ENCODE peak calls at places on chromosomes 1 and 21, in nine cellular contexts. I is type B pancreatic cell, G is left lung, L is mesothelial cell of epicardium, Z is mammary epithelial cell, D is pancreas, T is WERI-Rb-1, E is left ventricle myocardium inferior, J is heart right ventricle. K is an unnamed sample.

GRCh38 chr1:214416417-214417212 is 134.8 kb downstream of the PTPN14 start:
- DNase-seq in E (no peak), J (no peak), Z (no peak), D (no peak), G (no peak), T (no peak), I (no peak), L (no peak), K (no peak)

GRCh38 chr21:45455321-45456013 is 50.5 kb downstream of the COL18A1 start:
- DNase-seq in L (no peak), G (peak; percentile 59), T (peak; percentile 62), E (peak; percentile 55), J (no peak), Z (peak; percentile 49), D (peak; percentile 84), I (no peak), K (no peak)

GRCh38 chr1:196450143-196450911 is 157.9 kb downstream of the KCNT2 start:
- DNase-seq in L (no peak), J (no peak), E (no peak), D (no peak), Z (no peak), G (no peak), I (no peak), T (no peak), K (no peak)

GRCh38 chr21:45053561-45053960 is 20.8 kb upstream of the ADARB1 start:
- DNase-seq in J (no peak), D (no peak), E (no peak), L (no peak), I (no peak), G (no peak), Z (no peak), T (no peak), K (no peak)

GRCh38 chr1:198363752-198364151 is 176.7 kb downstream of the ATP6V1G3 start:
- DNase-seq in E (no peak), G (no peak), D (no peak), L (no peak), Z (no peak), I (no peak), J (no peak), T (no peak), K (no peak)

GRCh38 chr1:207404849-207405525 is 49.1 kb upstream of the CR2 start:
- DNase-seq in G (no peak), D (no peak), E (no peak), L (no peak), T (no peak), Z (peak; percentile 52), I (no peak), J (no peak), K (no peak)

GRCh38 chr1:201686709-201687455 is 142.1 kb upstream of the IPO9 start:
- DNase-seq in L (no peak), G (peak; percentile 44), Z (no peak), D (no peak), E (no peak), T (no peak), J (no peak), I (no peak), K (no peak)

GRCh38 chr1:246284021-246284420 is 223.1 kb downstream of the SMYD3 start:
- DNase-seq in Z (no peak), J (no peak), I (no peak), T (no peak), G (no peak), D (no peak), E (no peak), L (no peak), K (no peak)

GRCh38 chr1:40389234-40389815 is 15.8 kb downstream of the SMAP2 start:
- DNase-seq in T (no peak), L (no peak), G (no peak), Z (no peak), J (no peak), D (no peak), E (no peak), I (no peak), K (no peak)

GRCh38 chr1:118947790-118948189 is 40.4 kb downstream of the TBX15 start:
- DNase-seq in T (no peak), L (no peak), E (no peak), D (no peak), J (no peak), G (no peak), Z (peak; percentile 58), I (no peak), K (no peak)

DNA sequence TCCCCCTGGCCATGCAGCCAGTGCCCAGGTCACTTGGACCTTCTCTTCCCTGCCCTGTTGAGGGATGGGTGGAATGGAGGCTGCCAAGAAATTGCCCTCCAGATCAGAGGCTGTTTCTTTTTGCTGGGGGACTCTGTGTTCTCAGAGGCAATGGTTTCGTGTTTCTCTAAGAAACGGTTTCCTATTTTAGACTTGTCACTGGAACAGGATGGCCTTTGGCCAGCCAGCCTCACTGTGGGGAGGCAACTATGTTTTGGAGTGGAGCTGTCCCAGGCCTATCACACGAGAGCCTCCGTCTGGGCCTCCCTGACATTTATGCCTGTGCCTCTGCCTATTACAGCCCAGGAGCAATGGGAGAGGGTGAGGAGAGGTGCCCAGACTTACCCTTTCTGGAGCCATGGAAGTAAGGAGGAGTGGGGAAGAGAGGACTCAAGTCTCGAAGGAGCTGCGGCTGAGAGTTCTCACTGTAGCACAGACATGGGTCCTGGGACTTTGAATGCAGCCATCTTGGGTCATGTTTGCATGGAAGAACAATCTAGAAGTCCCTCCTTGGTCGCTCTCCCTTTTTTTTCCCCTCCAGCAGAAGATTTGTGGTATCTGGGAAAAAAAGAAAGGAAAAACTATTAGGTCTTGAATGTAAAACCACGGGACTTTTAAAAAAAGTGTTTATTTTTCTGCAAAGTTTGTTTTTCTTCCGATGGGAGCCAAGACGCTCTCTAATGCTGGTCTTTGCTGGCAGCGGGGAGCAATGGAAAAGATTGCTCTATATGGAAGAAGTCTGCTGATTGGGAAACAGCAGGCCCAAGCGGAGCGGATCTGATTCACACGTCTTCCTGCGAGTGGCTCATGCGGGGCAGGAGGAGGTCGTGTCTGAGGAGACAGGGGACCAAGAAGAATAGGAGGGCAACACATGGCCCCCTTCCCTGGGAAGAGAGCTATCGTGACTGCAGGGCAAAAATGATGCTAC is 219.2 kb downstream of the FOXD2 start:
- DNase-seq in T (no peak), G (no peak), D (no peak), Z (no peak), I (peak; percentile 51), E (peak; percentile 24), J (peak; percentile 52), L (no peak), K (peak; percentile 70)
- TF ChIP-seq CTCF in T (no peak), G (no peak), D (no peak), Z (no peak), I (no peak), E (no peak), J (no peak), L (no peak), K (no peak)

GRCh38 chr1:180500689-180501088 is 1.7 kb downstream of the ACBD6 start:
- DNase-seq in E (no peak), I (no peak), L (no peak), Z (no peak), J (no peak), G (no peak), T (no peak), D (no peak), K (no peak)
- TF ChIP-seq CTCF in E (no peak), I (no peak), L (no peak), Z (no peak), J (no peak), G (no peak), T (no peak), D (no peak), K (no peak)

GRCh38 chr1:229845410-229846138 is 219.5 kb downstream of the URB2 start:
- DNase-seq in I (no peak), G (no peak), E (no peak), L (no peak), J (no peak), D (no peak), T (no peak), Z (no peak), K (no peak)
- TF ChIP-seq CTCF in I (no peak), G (no peak), E (no peak), L (no peak), J (no peak), D (no peak), T (no peak), Z (no peak), K (no peak)

GRCh38 chr1:203369666-203370065 is 18.7 kb upstream of the FMOD start:
- DNase-seq in D (no peak), E (no peak), J (no peak), I (no peak), G (no peak), Z (no peak), T (no peak), L (no peak), K (no peak)

GRCh38 chr1:203367051-203367450 is 16.1 kb upstream of the FMOD start:
- DNase-seq in D (no peak), Z (no peak), E (no peak), I (no peak), G (no peak), T (no peak), J (no peak), L (no peak), K (no peak)

GRCh38 chr1:203366476-203366875 is 15.6 kb upstream of the FMOD start:
- DNase-seq in G (no peak), Z (no peak), T (no peak), D (no peak), L (no peak), I (no peak), E (no peak), J (no peak), K (no peak)

GRCh38 chr1:203371288-203371687 is 20.4 kb upstream of the FMOD start:
- DNase-seq in T (peak; percentile 7), D (no peak), J (no peak), Z (no peak), E (no peak), L (no peak), G (no peak), I (no peak), K (peak; percentile 62)

DNA sequence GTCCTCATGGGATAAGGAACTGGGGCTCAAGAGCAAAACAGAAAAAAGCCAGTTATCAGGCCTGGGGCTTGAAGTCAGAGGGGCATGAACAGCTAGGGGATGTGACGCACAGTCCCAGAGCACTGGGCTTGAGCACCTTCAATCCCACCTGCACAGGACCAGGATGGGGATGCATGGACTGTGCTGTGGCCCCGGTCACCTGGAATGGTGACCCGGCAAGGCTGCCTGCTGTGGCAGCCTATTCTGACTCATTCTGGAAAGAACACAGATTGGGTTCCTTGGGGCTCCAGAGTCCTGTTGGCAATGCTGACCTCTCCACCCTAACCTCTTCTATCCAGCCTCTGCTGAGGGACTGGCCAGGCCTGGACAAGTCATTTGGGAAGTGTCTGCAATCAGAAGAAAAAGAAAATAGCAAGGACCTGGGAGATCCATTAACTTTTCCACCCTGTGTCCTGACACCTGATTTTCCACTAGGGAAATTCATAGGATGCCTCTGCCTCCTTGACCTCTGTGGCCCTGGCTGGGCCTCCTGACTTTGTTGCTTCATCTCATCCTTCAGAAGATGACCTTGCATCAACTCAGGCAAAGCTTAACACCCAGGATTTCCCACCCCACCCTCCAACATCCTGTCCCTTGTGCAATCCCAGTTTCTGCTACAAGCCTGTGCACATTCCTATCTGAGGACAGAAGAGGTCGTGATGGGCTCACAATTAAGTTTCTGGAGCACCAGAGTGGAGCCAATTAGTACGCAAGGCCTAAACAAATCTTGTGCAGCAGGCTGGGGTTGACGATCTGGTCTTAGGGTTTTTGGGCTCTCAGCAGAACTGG is 17.9 kb upstream of the FMOD start:
- DNase-seq in J (peak; percentile 76), E (peak; percentile 65), L (no peak), G (peak; percentile 55), T (peak; percentile 69), D (no peak), Z (peak; percentile 81), I (no peak), K (no peak)
- TF ChIP-seq CTCF in J (peak; percentile 42), E (peak; percentile 62), L (no peak), G (peak; percentile 17), T (peak; percentile 66), D (no peak), Z (peak; percentile 66), I (no peak), K (no peak)

GRCh38 chr21:42233067-42233981 is 14.4 kb downstream of the ABCG1 start:
- DNase-seq in J (peak; percentile 75), E (peak; percentile 84), T (no peak), G (peak; percentile 83), L (no peak), D (no peak), Z (no peak), I (no peak), K (no peak)
- TF ChIP-seq CTCF in J (peak; percentile 32), E (peak; percentile 53), T (peak; percentile 14), G (peak; percentile 9), L (no peak), D (no peak), Z (peak; percentile 12), I (peak; percentile 38), K (peak; percentile 13)